ENCODE peak calls at places on chromosomes 4 and X, in six cellular contexts. R, X, T, A, W and H are unnamed samples.

GRCh38 chrX:63754141-63754859 is 30.7 kb downstream of the ARHGEF9 start:
- DNase-seq in R (peak; percentile 20), X (no peak), T (no peak), A (peak; percentile 47), W (no peak), H (no peak)

GRCh38 chr4:184174571-184175488 is 42.8 kb downstream of the ENPP6 start:
- DNase-seq in R (no peak), X (no peak), T (no peak), A (no peak), W (no peak), H (no peak)

GRCh38 chrX:154056739-154057367 is 37.2 kb upstream of the IRAK1 start:
- DNase-seq in R (no peak), X (no peak), T (peak; percentile 57), A (peak; percentile 54), W (no peak), H (no peak)

GRCh38 chr4:1290165-1290977 is 680 bp downstream of the MAEA start:
- DNase-seq in R (no peak), X (no peak), T (no peak), A (no peak), W (no peak), H (no peak)

GRCh38 chrX:140712413-140713173 is 3.0 kb downstream of the LINC00632 start:
- DNase-seq in R (peak; percentile 46), X (no peak), T (no peak), A (no peak), W (peak; percentile 18), H (peak; percentile 52)

GRCh38 chrX:110210417-110211139 is 107.3 kb downstream of the AMMECR1 start:
- DNase-seq in R (no peak), X (peak; percentile 78), T (no peak), A (no peak), W (no peak), H (no peak)

GRCh38 chr4:150315691-150316090 is 237.4 kb downstream of the DCLK2 start:
- DNase-seq in R (no peak), X (no peak), T (no peak), A (no peak), W (no peak), H (no peak)

GRCh38 chr4:41748074-41748787 is at the start of gene PHOX2B:
- DNase-seq in R (no peak), X (no peak), T (no peak), A (no peak), W (no peak), H (no peak)

GRCh38 chr4:123477804-123478209 is 81.2 kb downstream of the SPRY1 start:
- DNase-seq in R (peak; percentile 47), X (peak; percentile 19), T (no peak), A (no peak), W (no peak), H (no peak)

GRCh38 chr4:25637581-25638220 is 17.9 kb upstream of the SLC34A2 start:
- DNase-seq in R (no peak), X (no peak), T (no peak), A (no peak), W (no peak), H (no peak)

GRCh38 chr4:39227906-39228305 is 45.6 kb downstream of the WDR19 start:
- DNase-seq in R (no peak), X (no peak), T (no peak), A (no peak), W (no peak), H (no peak)

GRCh38 chr4:31237242-31237641 is 517.1 kb downstream of the PCDH7 start:
- DNase-seq in R (no peak), X (no peak), T (no peak), A (no peak), W (no peak), H (no peak)

GRCh38 chr4:24279911-24280375 is 304.4 kb downstream of the DHX15 start:
- DNase-seq in R (no peak), X (no peak), T (no peak), A (no peak), W (no peak), H (no peak)

GRCh38 chr4:148447672-148448071 is 5.5 kb upstream of the NR3C2 start:
- DNase-seq in R (peak; percentile 43), X (no peak), T (no peak), A (no peak), W (no peak), H (no peak)

GRCh38 chr4:66855956-66856355 is 689.3 kb downstream of the CENPC start:
- DNase-seq in R (no peak), X (no peak), T (no peak), A (no peak), W (no peak), H (no peak)

GRCh38 chrX:50747471-50747900 is 66.5 kb downstream of the SHROOM4 start:
- DNase-seq in R (no peak), X (peak; percentile 64), T (peak; percentile 6), A (no peak), W (no peak), H (peak; percentile 7)

GRCh38 chr4:96260071-96260682 is 420.3 kb downstream of the PDHA2 start:
- DNase-seq in R (no peak), X (no peak), T (no peak), A (no peak), W (no peak), H (no peak)

GRCh38 chr4:90240333-90240732 is 113.1 kb downstream of the CCSER1 start:
- DNase-seq in R (no peak), X (no peak), T (no peak), A (no peak), W (no peak), H (no peak)

GRCh38 chr4:146844761-146845160 is 100.9 kb downstream of the TTC29 start:
- DNase-seq in R (no peak), X (no peak), T (no peak), A (no peak), W (no peak), H (no peak)

GRCh38 chrX:139559383-139560042 is 29.0 kb downstream of the F9 start:
- DNase-seq in R (no peak), X (no peak), T (peak; percentile 2), A (peak; percentile 47), W (no peak), H (peak; percentile 3)

GRCh38 chr4:185134176-185134869 is 8.7 kb upstream of the SLC25A4 start:
- DNase-seq in R (no peak), X (no peak), T (no peak), A (peak; percentile 13), W (no peak), H (no peak)

GRCh38 chr4:52617467-52618017 is 41.6 kb downstream of the USP46 start:
- DNase-seq in R (no peak), X (no peak), T (no peak), A (no peak), W (no peak), H (no peak)

GRCh38 chr4:2352171-2352570 is 66.3 kb downstream of the ZFYVE28 start:
- DNase-seq in R (no peak), X (no peak), T (no peak), A (peak; percentile 42), W (no peak), H (no peak)

GRCh38 chr4:54929459-54929858 is 195.9 kb downstream of the KDR start:
- DNase-seq in R (no peak), X (no peak), T (no peak), A (no peak), W (no peak), H (no peak)

GRCh38 chr4:61202638-61203495 is 2.7 kb downstream of the ADGRL3 start:
- DNase-seq in R (no peak), X (no peak), T (peak; percentile 21), A (no peak), W (peak; percentile 56), H (peak; percentile 79)

GRCh38 chr4:151325320-151326246 is at the start of gene SH3D19:
- DNase-seq in R (no peak), X (no peak), T (peak; percentile 80), A (peak; percentile 69), W (peak; percentile 17), H (peak; percentile 57)

GRCh38 chrX:133609151-133609550 is 193.9 kb upstream of the GPC4 start:
- DNase-seq in R (no peak), X (no peak), T (no peak), A (no peak), W (no peak), H (no peak)

GRCh38 chrX:101108293-101108692 is 10.3 kb downstream of the CENPI start:
- DNase-seq in R (no peak), X (peak; percentile 14), T (no peak), A (no peak), W (no peak), H (no peak)

GRCh38 chr4:155666701-155667537 is at the start of gene GUCY1A1:
- DNase-seq in R (no peak), X (no peak), T (no peak), A (peak; percentile 44), W (peak; percentile 34), H (peak; percentile 35)

GRCh38 chr4:90841676-90842075 is 714.5 kb downstream of the CCSER1 start:
- DNase-seq in R (no peak), X (no peak), T (no peak), A (no peak), W (no peak), H (no peak)

GRCh38 chrX:38880460-38880859 is 79.2 kb downstream of the MID1IP1 start:
- DNase-seq in R (no peak), X (no peak), T (no peak), A (no peak), W (no peak), H (no peak)

GRCh38 chrX:39613508-39613921 is 484.2 kb downstream of the BCOR start:
- DNase-seq in R (no peak), X (no peak), T (no peak), A (no peak), W (no peak), H (no peak)

GRCh38 chrX:45756562-45756961 is 555.9 kb upstream of the DIPK2B start:
- DNase-seq in R (no peak), X (no peak), T (no peak), A (no peak), W (no peak), H (no peak)